ENCODE peak calls at places on chromosomes 1 and 21, in four cellular contexts. One of them, this sample, is unnamed.

GRCh38 chr1:110390692-110391232 is at the start of gene SLC16A4:
- DNase-seq in A172: peak; percentile 68
- DNase-seq in HEK293T: peak; percentile 39
- DNase-seq in DMS153: no peak
- DNase-seq in this sample: peak; percentile 7

GRCh38 chr1:89855413-89856123 is 34.7 kb downstream of the LRRC8D start:
- DNase-seq in A172: peak; percentile 18
- DNase-seq in HEK293T: no peak
- DNase-seq in DMS153: no peak
- DNase-seq in this sample: no peak

GRCh38 chr21:37917612-37918011 is 1.4 kb upstream of the KCNJ6 start:
- DNase-seq in A172: no peak
- DNase-seq in HEK293T: no peak
- DNase-seq in DMS153: no peak
- DNase-seq in this sample: no peak

GRCh38 chr1:53576381-53576801 is 117.2 kb downstream of the DMRTB1 start:
- DNase-seq in A172: no peak
- DNase-seq in HEK293T: no peak
- DNase-seq in DMS153: no peak
- DNase-seq in this sample: no peak

GRCh38 chr1:60145746-60146145 is 72.2 kb upstream of the C1orf87 start:
- DNase-seq in A172: no peak
- DNase-seq in HEK293T: no peak
- DNase-seq in DMS153: no peak
- DNase-seq in this sample: no peak

GRCh38 chr21:14070968-14071367 is 139.8 kb downstream of the LIPI start:
- DNase-seq in A172: no peak
- DNase-seq in HEK293T: no peak
- DNase-seq in DMS153: no peak
- DNase-seq in this sample: no peak

GRCh38 chr1:230117694-230118093 is 50.7 kb downstream of the GALNT2 start:
- DNase-seq in A172: no peak
- DNase-seq in HEK293T: no peak
- DNase-seq in DMS153: no peak
- DNase-seq in this sample: no peak

GRCh38 chr1:111082421-111083192 is 57.3 kb downstream of the DRAM2 start:
- DNase-seq in A172: no peak
- DNase-seq in HEK293T: no peak
- DNase-seq in DMS153: no peak
- DNase-seq in this sample: no peak

GRCh38 chr1:22186316-22186715 is 43.4 kb upstream of the WNT4 start:
- DNase-seq in A172: no peak
- DNase-seq in HEK293T: no peak
- DNase-seq in DMS153: no peak
- DNase-seq in this sample: no peak

GRCh38 chr1:78222225-78222961 is 176.6 kb downstream of the GIPC2 start:
- DNase-seq in A172: no peak
- DNase-seq in HEK293T: no peak
- DNase-seq in DMS153: no peak
- DNase-seq in this sample: no peak

GRCh38 chr1:234272656-234273312 is 100.5 kb upstream of the COA6 start:
- DNase-seq in A172: no peak
- DNase-seq in HEK293T: no peak
- DNase-seq in DMS153: peak; percentile 33
- DNase-seq in this sample: no peak

GRCh38 chr1:113278371-113278770 is 111.9 kb upstream of the MAGI3 start:
- DNase-seq in A172: no peak
- DNase-seq in HEK293T: no peak
- DNase-seq in DMS153: no peak
- DNase-seq in this sample: no peak

GRCh38 chr1:57623039-57623790 is 199.4 kb upstream of the DAB1 start:
- DNase-seq in A172: peak; percentile 25
- DNase-seq in HEK293T: peak; percentile 82
- DNase-seq in DMS153: no peak
- DNase-seq in this sample: peak; percentile 58

GRCh38 chr1:238558156-238558555 is 667.4 kb upstream of the ZP4 start:
- DNase-seq in A172: peak; percentile 77
- DNase-seq in HEK293T: no peak
- DNase-seq in DMS153: no peak
- DNase-seq in this sample: no peak

GRCh38 chr1:2101531-2101930 is 51.3 kb downstream of the PRKCZ start:
- DNase-seq in A172: no peak
- DNase-seq in HEK293T: no peak
- DNase-seq in DMS153: no peak
- DNase-seq in this sample: no peak

GRCh38 chr1:162007485-162007884 is 16.2 kb downstream of the OLFML2B start:
- DNase-seq in A172: no peak
- DNase-seq in HEK293T: no peak
- DNase-seq in DMS153: peak; percentile 19
- DNase-seq in this sample: peak; percentile 9

GRCh38 chr1:100972185-100972584 is 53.4 kb downstream of the DPH5 start:
- DNase-seq in A172: no peak
- DNase-seq in HEK293T: no peak
- DNase-seq in DMS153: no peak
- DNase-seq in this sample: no peak

GRCh38 chr1:180816132-180816531 is 96.6 kb upstream of the KIAA1614 start:
- DNase-seq in A172: no peak
- DNase-seq in HEK293T: no peak
- DNase-seq in DMS153: no peak
- DNase-seq in this sample: no peak

GRCh38 chr1:180542530-180543171 is 16.1 kb upstream of the OVAAL start:
- DNase-seq in A172: no peak
- DNase-seq in HEK293T: no peak
- DNase-seq in DMS153: no peak
- DNase-seq in this sample: no peak

GRCh38 chr1:32286763-32287162 is 5.1 kb upstream of the HDAC1 start:
- DNase-seq in A172: no peak
- DNase-seq in HEK293T: no peak
- DNase-seq in DMS153: no peak
- DNase-seq in this sample: no peak

GRCh38 chr1:17919525-17920439 is 164.6 kb downstream of the ACTL8 start:
- DNase-seq in A172: peak; percentile 30
- DNase-seq in HEK293T: peak; percentile 46
- DNase-seq in DMS153: peak; percentile 31
- DNase-seq in this sample: peak; percentile 64

GRCh38 chr1:76055987-76056386 is 18.6 kb upstream of the ST6GALNAC3 start:
- DNase-seq in A172: no peak
- DNase-seq in HEK293T: no peak
- DNase-seq in DMS153: no peak
- DNase-seq in this sample: no peak

GRCh38 chr1:113388621-113389355 is 1.5 kb upstream of the MAGI3 start:
- DNase-seq in A172: peak; percentile 16
- DNase-seq in HEK293T: peak; percentile 45
- DNase-seq in DMS153: peak; percentile 28
- DNase-seq in this sample: no peak

GRCh38 chr1:151145158-151146071 is 1.0 kb downstream of the SEMA6C start:
- DNase-seq in A172: no peak
- DNase-seq in HEK293T: no peak
- DNase-seq in DMS153: no peak
- DNase-seq in this sample: peak; percentile 42

GRCh38 chr1:1250828-1251284 is 4.3 kb upstream of the C1QTNF12 start:
- DNase-seq in A172: no peak
- DNase-seq in HEK293T: no peak
- DNase-seq in DMS153: peak; percentile 86
- DNase-seq in this sample: no peak

GRCh38 chr1:228497206-228497605 is 10.0 kb downstream of the RNF187 start:
- DNase-seq in A172: no peak
- DNase-seq in HEK293T: no peak
- DNase-seq in DMS153: no peak
- DNase-seq in this sample: no peak

GRCh38 chr1:204095248-204095640 is 22.3 kb downstream of the SOX13 start:
- DNase-seq in A172: no peak
- DNase-seq in HEK293T: no peak
- DNase-seq in DMS153: no peak
- DNase-seq in this sample: no peak

GRCh38 chr1:220391426-220391825 is 119.2 kb upstream of the RAB3GAP2 start:
- DNase-seq in A172: no peak
- DNase-seq in HEK293T: no peak
- DNase-seq in DMS153: no peak
- DNase-seq in this sample: no peak

GRCh38 chr1:177053648-177054047 is 110.9 kb downstream of the ASTN1 start:
- DNase-seq in A172: no peak
- DNase-seq in HEK293T: no peak
- DNase-seq in DMS153: no peak
- DNase-seq in this sample: no peak

GRCh38 chr1:228279011-228279721 is 71.3 kb downstream of the OBSCN start:
- DNase-seq in A172: no peak
- DNase-seq in HEK293T: no peak
- DNase-seq in DMS153: no peak
- DNase-seq in this sample: no peak

GRCh38 chr1:207028884-207029283 is 3.7 kb downstream of the C1orf116 start:
- DNase-seq in A172: no peak
- DNase-seq in HEK293T: no peak
- DNase-seq in DMS153: no peak
- DNase-seq in this sample: no peak

GRCh38 chr1:162633327-162633762 is 1.1 kb downstream of the DDR2 start:
- DNase-seq in A172: peak; percentile 40
- DNase-seq in HEK293T: peak; percentile 26
- DNase-seq in DMS153: no peak
- DNase-seq in this sample: no peak

GRCh38 chr1:32605711-32606424 is 44.5 kb downstream of the ZBTB8OS start:
- DNase-seq in A172: no peak
- DNase-seq in HEK293T: no peak
- DNase-seq in DMS153: no peak
- DNase-seq in this sample: no peak

GRCh38 chr1:68377098-68377497 is 72.7 kb downstream of the RPE65 start:
- DNase-seq in A172: no peak
- DNase-seq in HEK293T: no peak
- DNase-seq in DMS153: no peak
- DNase-seq in this sample: no peak

GRCh38 chr21:41511858-41512257 is 3.9 kb upstream of the TMPRSS2 start:
- DNase-seq in A172: no peak
- DNase-seq in HEK293T: no peak
- DNase-seq in DMS153: no peak
- DNase-seq in this sample: no peak

GRCh38 chr1:109266965-109267364 is 16.0 kb downstream of the PSRC1 start:
- DNase-seq in A172: peak; percentile 40
- DNase-seq in HEK293T: no peak
- DNase-seq in DMS153: no peak
- DNase-seq in this sample: no peak

GRCh38 chr1:211632808-211633522 is 42.5 kb downstream of the NEK2 start:
- DNase-seq in A172: peak; percentile 95
- DNase-seq in HEK293T: no peak
- DNase-seq in DMS153: no peak
- DNase-seq in this sample: no peak

GRCh38 chr1:84724128-84724860 is 34.0 kb upstream of the SSX2IP start:
- DNase-seq in A172: no peak
- DNase-seq in HEK293T: peak; percentile 63
- DNase-seq in DMS153: no peak
- DNase-seq in this sample: peak; percentile 40